ENCODE peak calls at places on chromosome 7, in six cellular contexts. S is neural crest cell, A is right lobe of liver, E is GM13977, O is esophagus muscularis mucosa, U is endothelial cell. Z is an unnamed sample.

GRCh38 chr7:5477723-5478531 is 54.3 kb upstream of the TNRC18 start:
- DNase-seq in O (no peak), A (no peak), S (peak), E (peak), U (peak), Z (no peak)

GRCh38 chr7:124101173-124101768 is 68.4 kb upstream of the TMEM229A start:
- DNase-seq in U (peak), O (no peak), S (peak), E (peak), A (no peak), Z (no peak)

GRCh38 chr7:2224934-2225333 is 7.8 kb downstream of the MAD1L1 start:
- DNase-seq in U (no peak), S (no peak), A (no peak), O (no peak), E (no peak), Z (no peak)

GRCh38 chr7:97798036-97799019 is 66.4 kb downstream of the TAC1 start:
- DNase-seq in A (no peak), S (no peak), U (no peak), O (no peak), E (no peak), Z (no peak)

GRCh38 chr7:24576171-24577052 is 3.2 kb downstream of the PALS2 start:
- DNase-seq in E (peak), U (peak), S (no peak), O (no peak), A (no peak), Z (peak)

GRCh38 chr7:146115665-146116451 is 743 bp upstream of the CNTNAP2 start:
- DNase-seq in U (peak), O (no peak), S (peak), A (no peak), E (peak), Z (no peak)

GRCh38 chr7:24951441-24951840 is 28.5 kb downstream of the OSBPL3 start:
- DNase-seq in E (no peak), U (no peak), S (no peak), O (no peak), A (no peak), Z (no peak)

GRCh38 chr7:41425926-41426325 is 277.0 kb downstream of the INHBA start:
- DNase-seq in U (no peak), O (no peak), E (no peak), A (no peak), S (no peak), Z (peak)

GRCh38 chr7:74584160-74584954 is 73.2 kb upstream of the GTF2I start:
- DNase-seq in A (no peak), O (no peak), S (no peak), E (no peak), U (no peak), Z (no peak)

GRCh38 chr7:77425151-77426051 is 9.3 kb upstream of the GSAP start:
- DNase-seq in A (no peak), S (peak), E (no peak), U (peak), O (no peak), Z (peak)

GRCh38 chr7:141528399-141528798 is 22.8 kb upstream of the AGK start:
- DNase-seq in S (no peak), U (no peak), O (no peak), E (no peak), A (no peak), Z (no peak)

GRCh38 chr7:157526604-157527003 is 189.8 kb downstream of the DNAJB6 start:
- DNase-seq in E (no peak), U (no peak), A (peak), O (no peak), S (no peak), Z (no peak)

GRCh38 chr7:18667466-18667865 is 171.9 kb downstream of the HDAC9 start:
- DNase-seq in U (peak), E (no peak), S (no peak), A (no peak), O (no peak), Z (peak)

GRCh38 chr7:94298943-94299342 is 95.8 kb upstream of the COL1A2 start:
- DNase-seq in O (no peak), S (no peak), A (no peak), E (no peak), U (no peak), Z (peak)

GRCh38 chr7:28592861-28593260 is 180.5 kb downstream of the CREB5 start:
- DNase-seq in A (no peak), S (no peak), E (no peak), U (no peak), O (no peak), Z (no peak)

GRCh38 chr7:81370857-81371256 is 399.0 kb downstream of the HGF start:
- DNase-seq in O (no peak), U (no peak), S (no peak), E (no peak), A (no peak), Z (no peak)

GRCh38 chr7:151520419-151521229 is 929 bp upstream of the RHEB start:
- DNase-seq in U (peak), O (no peak), A (peak), S (no peak), E (peak), Z (no peak)

GRCh38 chr7:30886608-30887011 is 25.0 kb upstream of the AQP1 start:
- DNase-seq in E (no peak), A (no peak), S (no peak), U (no peak), O (no peak), Z (no peak)

GRCh38 chr7:26868841-26869505 is 4.6 kb upstream of the SKAP2 start:
- DNase-seq in O (no peak), A (no peak), E (no peak), S (no peak), U (no peak), Z (no peak)

GRCh38 chr7:112550468-112551060 is 69.8 kb downstream of the LSMEM1 start:
- DNase-seq in S (peak), A (no peak), O (no peak), E (peak), U (peak), Z (peak)

GRCh38 chr7:133315332-133316040 is 62.6 kb downstream of the EXOC4 start:
- DNase-seq in E (no peak), O (no peak), A (no peak), U (no peak), S (no peak), Z (peak)

GRCh38 chr7:147513451-147513850 is 1077.1 kb upstream of the C7orf33 start:
- DNase-seq in E (no peak), U (no peak), S (no peak), O (no peak), A (no peak), Z (no peak)

GRCh38 chr7:3639253-3639652 is 338.2 kb downstream of the SDK1 start:
- DNase-seq in U (no peak), A (no peak), O (no peak), E (no peak), S (no peak), Z (no peak)

GRCh38 chr7:141145630-141145982 is 71.7 kb downstream of the TMEM178B start:
- DNase-seq in U (no peak), E (no peak), A (no peak), O (no peak), S (no peak), Z (peak)

GRCh38 chr7:106623846-106624245 is 37.1 kb downstream of the CCDC71L start:
- DNase-seq in U (no peak), S (no peak), O (no peak), E (no peak), A (no peak), Z (peak)
- TF ChIP-seq CTCF in U (no peak), S (no peak), O (no peak), E (no peak), A (no peak), Z (no peak)

GRCh38 chr7:108875139-108875538 is 305.5 kb downstream of the DNAJB9 start:
- DNase-seq in O (no peak), S (peak), A (no peak), E (no peak), U (no peak), Z (no peak)
- TF ChIP-seq CTCF in O (no peak), S (peak), A (no peak), E (peak), U (no peak), Z (peak)

GRCh38 chr7:37833107-37833817 is 15.1 kb upstream of the NME8 start:
- DNase-seq in U (peak), A (peak), S (peak), O (no peak), E (peak), Z (no peak)
- TF ChIP-seq CTCF in U (peak), A (peak), S (peak), O (peak), E (peak), Z (peak)

GRCh38 chr7:45240926-45241325 is 83.3 kb downstream of the RAMP3 start:
- DNase-seq in E (no peak), A (no peak), U (no peak), O (peak), S (no peak), Z (no peak)
- TF ChIP-seq CTCF in E (no peak), A (no peak), U (no peak), O (no peak), S (no peak), Z (no peak)

GRCh38 chr7:121298831-121299239 is 30.0 kb upstream of the WNT16 start:
- DNase-seq in A (no peak), S (no peak), U (no peak), E (no peak), O (no peak), Z (no peak)
- TF ChIP-seq CTCF in A (no peak), S (no peak), U (no peak), E (no peak), O (no peak), Z (no peak)

DNA sequence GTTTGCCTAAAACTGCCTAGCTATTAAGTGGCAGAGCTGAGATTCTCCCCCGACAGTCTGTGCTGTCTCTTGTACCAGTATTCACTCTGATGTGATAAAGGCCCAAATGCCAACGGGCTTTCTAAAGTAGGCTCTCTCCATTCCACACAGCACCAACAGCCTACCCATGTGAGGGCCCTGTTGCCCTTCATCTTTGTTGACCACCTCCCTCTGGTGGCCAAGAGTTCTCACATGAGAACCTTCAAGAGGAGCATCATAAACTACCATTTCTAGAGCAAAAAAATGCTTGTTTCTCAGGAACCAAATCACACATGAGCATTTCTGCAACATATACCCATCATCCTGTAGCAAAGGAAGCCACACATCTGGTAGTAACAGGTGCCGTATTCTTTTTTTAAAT is 185.8 kb downstream of the GRM8 start:
- DNase-seq in A (peak), E (no peak), O (no peak), U (no peak), S (no peak), Z (no peak)
- TF ChIP-seq CTCF in A (no peak), E (no peak), O (no peak), U (peak), S (peak), Z (no peak)

DNA sequence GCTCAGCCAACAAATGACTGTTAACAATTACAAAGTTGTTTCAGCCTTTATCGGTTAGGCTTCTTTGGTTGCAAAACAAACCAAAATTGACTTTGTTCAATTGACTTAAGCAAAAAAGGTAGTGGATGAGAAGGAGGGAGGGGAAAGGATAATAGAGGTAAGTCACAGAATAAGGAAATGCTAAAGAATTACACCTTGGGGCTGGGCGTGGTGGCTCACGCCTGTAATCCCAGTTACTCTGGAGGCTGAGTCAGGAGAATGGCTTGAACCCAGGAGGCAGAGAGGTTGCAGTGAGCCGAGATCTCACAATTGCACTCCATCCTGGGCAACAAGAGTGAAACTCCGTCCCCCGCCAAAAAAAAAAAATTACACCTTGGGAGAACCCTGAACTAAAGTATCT is 41.4 kb downstream of the AHCYL2 start:
- DNase-seq in E (no peak), O (no peak), A (no peak), U (no peak), S (no peak), Z (no peak)
- TF ChIP-seq CTCF in E (no peak), O (no peak), A (no peak), U (no peak), S (no peak), Z (no peak)

Z was measured in HFFc6.